ENCODE peak calls at places on chromosomes 3 and 15, in nine cellular contexts. One of them, this sample, is unnamed.
A peak's percentile ranks its signal among the peaks of the same experiment; 100 is the strongest.

GRCh38 chr15:56460046-56460445 is 4.9 kb downstream of the MNS1 start:
- DNase-seq in colonic mucosa: no peak
- DNase-seq in natural killer cell: no peak
- DNase-seq in upper lobe of left lung: no peak
- DNase-seq in astrocyte of the spinal cord: no peak
- DNase-seq in MM.1S: no peak
- DNase-seq in fibroblast of the aortic adventitia: no peak
- DNase-seq in spleen: no peak
- DNase-seq in B cell: no peak
- DNase-seq in this sample: no peak

GRCh38 chr3:73073091-73073707 is 11.7 kb downstream of the EBLN2 start:
- DNase-seq in colonic mucosa: no peak
- DNase-seq in natural killer cell: no peak
- DNase-seq in upper lobe of left lung: no peak
- DNase-seq in astrocyte of the spinal cord: no peak
- DNase-seq in MM.1S: no peak
- DNase-seq in fibroblast of the aortic adventitia: peak; percentile 51
- DNase-seq in spleen: no peak
- DNase-seq in B cell: no peak
- DNase-seq in this sample: peak; percentile 30

GRCh38 chr15:60531811-60532210 is 52.9 kb upstream of the ICE2 start:
- DNase-seq in colonic mucosa: no peak
- DNase-seq in natural killer cell: no peak
- DNase-seq in upper lobe of left lung: no peak
- DNase-seq in astrocyte of the spinal cord: no peak
- DNase-seq in MM.1S: no peak
- DNase-seq in fibroblast of the aortic adventitia: no peak
- DNase-seq in spleen: no peak
- DNase-seq in B cell: no peak
- DNase-seq in this sample: no peak

GRCh38 chr3:178505832-178506231 is 30.4 kb upstream of the KCNMB2 start:
- DNase-seq in colonic mucosa: no peak
- DNase-seq in natural killer cell: no peak
- DNase-seq in upper lobe of left lung: no peak
- DNase-seq in astrocyte of the spinal cord: no peak
- DNase-seq in MM.1S: no peak
- DNase-seq in fibroblast of the aortic adventitia: no peak
- DNase-seq in spleen: no peak
- DNase-seq in B cell: no peak
- DNase-seq in this sample: no peak

GRCh38 chr15:67512140-67512539 is 8.8 kb upstream of the C15orf61 start:
- DNase-seq in colonic mucosa: no peak
- DNase-seq in natural killer cell: no peak
- DNase-seq in upper lobe of left lung: no peak
- DNase-seq in astrocyte of the spinal cord: no peak
- DNase-seq in MM.1S: no peak
- DNase-seq in fibroblast of the aortic adventitia: no peak
- DNase-seq in spleen: no peak
- DNase-seq in B cell: no peak
- DNase-seq in this sample: no peak

GRCh38 chr3:53046171-53047170 is 598 bp upstream of the SFMBT1 start:
- DNase-seq in colonic mucosa: peak; percentile 69
- DNase-seq in natural killer cell: peak; percentile 70
- DNase-seq in upper lobe of left lung: peak; percentile 94
- DNase-seq in astrocyte of the spinal cord: peak; percentile 17
- DNase-seq in MM.1S: peak; percentile 82
- DNase-seq in fibroblast of the aortic adventitia: no peak
- DNase-seq in spleen: peak; percentile 93
- DNase-seq in B cell: peak; percentile 86
- DNase-seq in this sample: peak; percentile 57

GRCh38 chr3:152241142-152242067 is 27.3 kb upstream of the MBNL1 start:
- DNase-seq in colonic mucosa: no peak
- DNase-seq in natural killer cell: no peak
- DNase-seq in upper lobe of left lung: no peak
- DNase-seq in astrocyte of the spinal cord: no peak
- DNase-seq in MM.1S: peak; percentile 61
- DNase-seq in fibroblast of the aortic adventitia: peak; percentile 45
- DNase-seq in spleen: no peak
- DNase-seq in B cell: no peak
- DNase-seq in this sample: no peak

GRCh38 chr3:37135561-37135960 is 38.8 kb downstream of the LRRFIP2 start:
- DNase-seq in colonic mucosa: no peak
- DNase-seq in natural killer cell: no peak
- DNase-seq in upper lobe of left lung: no peak
- DNase-seq in astrocyte of the spinal cord: no peak
- DNase-seq in MM.1S: no peak
- DNase-seq in fibroblast of the aortic adventitia: no peak
- DNase-seq in spleen: no peak
- DNase-seq in B cell: no peak
- DNase-seq in this sample: no peak

GRCh38 chr3:114214542-114215341 is 22.6 kb downstream of the ZNF80 start:
- DNase-seq in colonic mucosa: no peak
- DNase-seq in natural killer cell: no peak
- DNase-seq in upper lobe of left lung: no peak
- DNase-seq in astrocyte of the spinal cord: peak; percentile 81
- DNase-seq in MM.1S: no peak
- DNase-seq in fibroblast of the aortic adventitia: no peak
- DNase-seq in spleen: no peak
- DNase-seq in B cell: no peak
- DNase-seq in this sample: no peak

GRCh38 chr15:69893863-69894262 is 203.9 kb downstream of the TLE3 start:
- DNase-seq in colonic mucosa: peak; percentile 35
- DNase-seq in natural killer cell: no peak
- DNase-seq in upper lobe of left lung: no peak
- DNase-seq in astrocyte of the spinal cord: peak; percentile 71
- DNase-seq in MM.1S: no peak
- DNase-seq in fibroblast of the aortic adventitia: peak; percentile 66
- DNase-seq in spleen: no peak
- DNase-seq in B cell: no peak
- DNase-seq in this sample: peak; percentile 79

GRCh38 chr3:13508496-13508895 is 28.4 kb downstream of the HDAC11 start:
- DNase-seq in colonic mucosa: no peak
- DNase-seq in natural killer cell: no peak
- DNase-seq in upper lobe of left lung: no peak
- DNase-seq in astrocyte of the spinal cord: no peak
- DNase-seq in MM.1S: no peak
- DNase-seq in fibroblast of the aortic adventitia: no peak
- DNase-seq in spleen: peak; percentile 66
- DNase-seq in B cell: no peak
- DNase-seq in this sample: no peak

GRCh38 chr3:13509066-13509815 is 29.1 kb downstream of the HDAC11 start:
- DNase-seq in colonic mucosa: no peak
- DNase-seq in natural killer cell: no peak
- DNase-seq in upper lobe of left lung: peak; percentile 63
- DNase-seq in astrocyte of the spinal cord: no peak
- DNase-seq in MM.1S: no peak
- DNase-seq in fibroblast of the aortic adventitia: no peak
- DNase-seq in spleen: peak; percentile 59
- DNase-seq in B cell: no peak
- DNase-seq in this sample: no peak

GRCh38 chr3:13507247-13507790 is 27.2 kb downstream of the HDAC11 start:
- DNase-seq in colonic mucosa: no peak
- DNase-seq in natural killer cell: no peak
- DNase-seq in upper lobe of left lung: no peak
- DNase-seq in astrocyte of the spinal cord: no peak
- DNase-seq in MM.1S: no peak
- DNase-seq in fibroblast of the aortic adventitia: no peak
- DNase-seq in spleen: peak; percentile 79
- DNase-seq in B cell: no peak
- DNase-seq in this sample: no peak

GRCh38 chr3:13506680-13507079 is 26.6 kb downstream of the HDAC11 start:
- DNase-seq in colonic mucosa: no peak
- DNase-seq in natural killer cell: no peak
- DNase-seq in upper lobe of left lung: no peak
- DNase-seq in astrocyte of the spinal cord: no peak
- DNase-seq in MM.1S: no peak
- DNase-seq in fibroblast of the aortic adventitia: no peak
- DNase-seq in spleen: peak; percentile 61
- DNase-seq in B cell: no peak
- DNase-seq in this sample: no peak

GRCh38 chr3:13507791-13508339 is 27.8 kb downstream of the HDAC11 start:
- DNase-seq in colonic mucosa: no peak
- DNase-seq in natural killer cell: no peak
- DNase-seq in upper lobe of left lung: peak; percentile 62
- DNase-seq in astrocyte of the spinal cord: peak; percentile 39
- DNase-seq in MM.1S: no peak
- DNase-seq in fibroblast of the aortic adventitia: peak; percentile 38
- DNase-seq in spleen: no peak
- DNase-seq in B cell: no peak
- DNase-seq in this sample: no peak
- TF ChIP-seq CTCF in colonic mucosa: no peak
- TF ChIP-seq CTCF in natural killer cell: no peak
- TF ChIP-seq CTCF in upper lobe of left lung: no peak
- TF ChIP-seq CTCF in astrocyte of the spinal cord: no peak
- TF ChIP-seq CTCF in MM.1S: no peak
- TF ChIP-seq CTCF in fibroblast of the aortic adventitia: no peak
- TF ChIP-seq CTCF in spleen: no peak
- TF ChIP-seq CTCF in B cell: no peak
- TF ChIP-seq CTCF in this sample: no peak

GRCh38 chr3:134407247-134407640 is 33.0 kb upstream of the AMOTL2 start:
- DNase-seq in colonic mucosa: no peak
- DNase-seq in natural killer cell: no peak
- DNase-seq in upper lobe of left lung: no peak
- DNase-seq in astrocyte of the spinal cord: no peak
- DNase-seq in MM.1S: no peak
- DNase-seq in fibroblast of the aortic adventitia: no peak
- DNase-seq in spleen: no peak
- DNase-seq in B cell: no peak
- DNase-seq in this sample: peak; percentile 63

GRCh38 chr3:134409041-134409440 is 34.8 kb upstream of the AMOTL2 start:
- DNase-seq in colonic mucosa: no peak
- DNase-seq in natural killer cell: no peak
- DNase-seq in upper lobe of left lung: no peak
- DNase-seq in astrocyte of the spinal cord: no peak
- DNase-seq in MM.1S: no peak
- DNase-seq in fibroblast of the aortic adventitia: no peak
- DNase-seq in spleen: no peak
- DNase-seq in B cell: no peak
- DNase-seq in this sample: no peak

GRCh38 chr3:134404366-134404885 is 30.2 kb upstream of the AMOTL2 start:
- DNase-seq in colonic mucosa: no peak
- DNase-seq in natural killer cell: no peak
- DNase-seq in upper lobe of left lung: no peak
- DNase-seq in astrocyte of the spinal cord: no peak
- DNase-seq in MM.1S: no peak
- DNase-seq in fibroblast of the aortic adventitia: no peak
- DNase-seq in spleen: no peak
- DNase-seq in B cell: no peak
- DNase-seq in this sample: no peak

DNA sequence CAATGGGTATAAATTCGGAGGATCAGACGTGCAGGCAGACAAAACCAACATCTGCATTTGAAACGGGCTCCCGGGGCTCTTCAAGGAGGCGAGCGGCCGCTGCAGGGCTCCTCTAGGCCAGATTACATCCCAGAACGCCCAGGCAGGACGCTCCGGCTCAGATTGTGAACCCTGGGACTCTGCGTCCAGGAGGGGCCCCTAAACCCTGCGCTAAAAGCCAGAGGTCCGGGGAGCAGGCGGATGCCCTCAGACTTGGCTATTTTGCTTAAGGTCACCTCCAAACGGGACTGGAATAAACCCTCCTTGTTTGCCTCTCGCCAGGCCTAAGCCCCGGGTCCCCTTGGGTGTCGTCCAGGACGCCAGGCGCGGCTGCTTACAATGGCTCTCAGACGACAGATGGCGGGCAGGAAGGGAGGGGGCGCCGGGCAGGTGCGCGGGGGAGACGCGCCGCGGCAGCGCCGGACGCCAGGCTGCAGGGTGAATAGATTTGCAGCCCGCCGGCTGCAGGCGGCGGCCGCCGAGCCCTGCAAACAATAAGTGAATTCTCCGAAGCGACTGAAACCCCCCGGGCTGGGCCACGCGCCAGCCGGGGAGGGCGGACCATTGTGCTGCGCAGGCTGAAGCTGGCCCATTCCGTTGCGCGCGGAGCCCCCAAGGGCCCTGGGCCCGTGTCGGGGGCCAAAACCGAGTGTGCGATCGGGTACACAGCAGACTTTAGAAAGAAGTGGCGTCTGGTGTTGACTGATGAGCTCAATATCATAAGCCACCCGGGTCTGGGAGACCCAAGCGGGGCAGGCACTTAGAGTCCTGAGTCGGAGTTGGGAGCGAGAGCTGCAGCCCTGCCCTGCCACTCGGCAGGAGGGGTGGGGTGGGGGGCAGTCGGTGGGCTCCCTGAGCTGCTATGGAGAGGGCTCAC is 32.3 kb upstream of the AMOTL2 start:
- DNase-seq in colonic mucosa: peak; percentile 59
- DNase-seq in natural killer cell: no peak
- DNase-seq in upper lobe of left lung: peak; percentile 87
- DNase-seq in astrocyte of the spinal cord: peak; percentile 24
- DNase-seq in MM.1S: no peak
- DNase-seq in fibroblast of the aortic adventitia: no peak
- DNase-seq in spleen: no peak
- DNase-seq in B cell: no peak
- DNase-seq in this sample: no peak
- TF ChIP-seq CTCF in colonic mucosa: no peak
- TF ChIP-seq CTCF in natural killer cell: no peak
- TF ChIP-seq CTCF in upper lobe of left lung: no peak
- TF ChIP-seq CTCF in astrocyte of the spinal cord: no peak
- TF ChIP-seq CTCF in MM.1S: no peak
- TF ChIP-seq CTCF in fibroblast of the aortic adventitia: no peak
- TF ChIP-seq CTCF in spleen: no peak
- TF ChIP-seq CTCF in B cell: no peak
- TF ChIP-seq CTCF in this sample: no peak

DNA sequence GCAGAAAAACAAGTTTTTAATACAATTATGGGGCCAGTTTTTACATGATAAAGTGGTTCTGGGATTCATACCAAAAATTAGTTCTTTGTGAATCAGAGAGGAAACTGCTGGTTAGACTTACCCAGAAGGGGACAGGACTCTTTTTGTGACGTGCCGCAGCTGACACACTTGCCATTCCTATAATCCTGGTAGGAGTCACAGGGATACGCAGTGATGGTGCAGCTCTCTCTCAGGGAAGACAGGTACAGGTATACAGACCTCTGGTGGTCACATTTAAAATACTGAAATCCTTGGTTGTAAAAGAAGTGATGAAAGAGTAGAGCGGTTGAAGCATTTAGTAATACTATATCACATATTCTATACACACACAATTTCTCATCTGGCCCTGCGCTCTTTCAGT is 20.2 kb upstream of the TMEM41A start:
- DNase-seq in colonic mucosa: no peak
- DNase-seq in natural killer cell: no peak
- DNase-seq in upper lobe of left lung: no peak
- DNase-seq in astrocyte of the spinal cord: no peak
- DNase-seq in MM.1S: no peak
- DNase-seq in fibroblast of the aortic adventitia: no peak
- DNase-seq in spleen: no peak
- DNase-seq in B cell: no peak
- DNase-seq in this sample: no peak
- TF ChIP-seq CTCF in colonic mucosa: no peak
- TF ChIP-seq CTCF in natural killer cell: no peak
- TF ChIP-seq CTCF in upper lobe of left lung: no peak
- TF ChIP-seq CTCF in astrocyte of the spinal cord: no peak
- TF ChIP-seq CTCF in MM.1S: no peak
- TF ChIP-seq CTCF in fibroblast of the aortic adventitia: no peak
- TF ChIP-seq CTCF in spleen: no peak
- TF ChIP-seq CTCF in B cell: no peak
- TF ChIP-seq CTCF in this sample: no peak

DNA sequence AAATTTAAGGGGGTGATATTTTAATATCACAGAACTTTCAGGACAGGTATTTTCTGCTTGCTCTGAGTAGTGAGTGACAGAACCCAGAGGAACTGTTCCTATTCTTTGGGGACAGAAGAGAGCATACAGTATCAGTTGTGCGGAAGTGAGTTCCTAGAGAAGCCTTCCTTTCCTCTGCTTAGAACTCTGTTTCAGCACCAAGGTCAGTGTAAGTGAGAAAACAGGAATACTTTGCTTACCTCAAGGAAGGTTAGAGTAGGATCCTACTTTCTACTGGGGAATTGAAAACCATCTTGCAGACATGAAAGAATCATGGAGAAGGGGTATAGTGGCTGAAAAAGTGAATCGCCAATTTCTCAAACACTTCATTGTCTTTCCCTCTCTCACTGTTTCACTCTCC is 542.4 kb downstream of the SQOR start:
- DNase-seq in colonic mucosa: no peak
- DNase-seq in natural killer cell: no peak
- DNase-seq in upper lobe of left lung: no peak
- DNase-seq in astrocyte of the spinal cord: no peak
- DNase-seq in MM.1S: no peak
- DNase-seq in fibroblast of the aortic adventitia: no peak
- DNase-seq in spleen: no peak
- DNase-seq in B cell: no peak
- DNase-seq in this sample: no peak
- TF ChIP-seq CTCF in colonic mucosa: no peak
- TF ChIP-seq CTCF in natural killer cell: no peak
- TF ChIP-seq CTCF in upper lobe of left lung: no peak
- TF ChIP-seq CTCF in astrocyte of the spinal cord: no peak
- TF ChIP-seq CTCF in MM.1S: no peak
- TF ChIP-seq CTCF in fibroblast of the aortic adventitia: no peak
- TF ChIP-seq CTCF in spleen: no peak
- TF ChIP-seq CTCF in B cell: no peak
- TF ChIP-seq CTCF in this sample: no peak